ENCODE peak calls at places on chromosomes 11 and 22, in six cellular contexts. E is right lobe of liver; P is HAP-1; S is naive thymus-derived CD4-positive, alpha-beta T cell; F is fibroblast of lung; K is thoracic aorta. N is an unnamed sample. For H3K9me3 and H3K36me3, the result is how much of the 10 kb centered on the place peaks cover.

GRCh38 chr22:48717883-48718817 is 1109.5 kb downstream of the BRD1 start:
- DNase-seq in F (no peak), K (no peak), E (no peak), P (no peak), S (no peak), N (no peak)

GRCh38 chr22:50136431-50137047 is 34.0 kb upstream of the PANX2 start:
- DNase-seq in S (no peak), E (no peak), F (no peak), K (no peak), P (peak), N (no peak)

GRCh38 chr11:118406599-118407166 is 5.3 kb downstream of the ATP5MG start:
- DNase-seq in S (no peak), K (no peak), E (no peak), F (peak), P (no peak), N (peak)

GRCh38 chr11:43585877-43586608 is 94.5 kb upstream of the HSD17B12 start:
- DNase-seq in F (no peak), E (no peak), P (no peak), S (no peak), K (no peak), N (no peak)

GRCh38 chr11:65778431-65778900 is 2.3 kb downstream of the AP5B1 start:
- DNase-seq in S (no peak), K (no peak), F (no peak), E (no peak), P (no peak), N (no peak)

GRCh38 chr22:23282516-23282915 is 102.2 kb downstream of the BCR start:
- DNase-seq in S (no peak), E (no peak), P (no peak), K (no peak), F (no peak), N (no peak)

GRCh38 chr11:46183819-46184218 is 62.6 kb upstream of the PHF21A start:
- DNase-seq in F (peak), P (no peak), E (no peak), S (no peak), K (no peak), N (peak)

GRCh38 chr22:27885977-27886842 is 32.8 kb downstream of the PITPNB start:
- DNase-seq in S (peak), P (peak), E (no peak), F (peak), K (no peak), N (no peak)

GRCh38 chr22:26399288-26399687 is 29.8 kb upstream of the ASPHD2 start:
- DNase-seq in K (no peak), S (no peak), E (no peak), P (no peak), F (no peak), N (no peak)

GRCh38 chr11:105054723-105055492 is 9.8 kb upstream of the CARD16 start:
- DNase-seq in K (no peak), P (no peak), F (no peak), S (no peak), E (no peak), N (no peak)

GRCh38 chr11:70915158-70915795 is 337.1 kb downstream of the SHANK2 start:
- DNase-seq in S (no peak), E (no peak), F (no peak), K (no peak), P (no peak), N (no peak)

GRCh38 chr11:58628446-58628845 is 6.0 kb downstream of the CNTF start:
- DNase-seq in K (no peak), F (peak), S (no peak), P (no peak), E (no peak), N (peak)

GRCh38 chr11:24767411-24767810 is 270.6 kb downstream of the LUZP2 start:
- DNase-seq in P (no peak), F (no peak), E (no peak), K (no peak), S (no peak), N (no peak)

GRCh38 chr11:79437981-79438630 is 2.7 kb downstream of the TENM4 start:
- DNase-seq in F (peak), P (peak), S (no peak), E (no peak), K (no peak), N (no peak)

GRCh38 chr11:77147668-77148321 is 19.7 kb downstream of the MYO7A start:
- DNase-seq in P (no peak), F (peak), E (no peak), S (peak), K (no peak), N (peak)

GRCh38 chr11:35590412-35590811 is 27.8 kb upstream of the FJX1 start:
- DNase-seq in P (no peak), F (no peak), K (no peak), E (no peak), S (no peak), N (peak)

GRCh38 chr22:20774882-20775281 is 969 bp downstream of the SERPIND1 start:
- DNase-seq in K (no peak), P (no peak), S (no peak), E (no peak), F (no peak), N (no peak)

GRCh38 chr11:104254347-104254746 is 90.4 kb upstream of the PDGFD start:
- DNase-seq in F (peak), E (no peak), K (no peak), S (no peak), P (peak), N (peak)

GRCh38 chr11:12540913-12541587 is 133.2 kb upstream of the TEAD1 start:
- DNase-seq in E (no peak), P (no peak), S (no peak), K (no peak), F (peak), N (peak)

GRCh38 chr11:111696556-111696955 is 69.6 kb downstream of the PPP2R1B start:
- DNase-seq in K (no peak), P (no peak), S (no peak), E (no peak), F (peak), N (no peak)

GRCh38 chr11:66288138-66288865 is 641 bp downstream of the YIF1A start:
- DNase-seq in S (no peak), K (no peak), E (peak), F (no peak), P (no peak), N (peak)

GRCh38 chr22:41943661-41944209 is 3.2 kb downstream of the CENPM start:
- DNase-seq in S (no peak), F (peak), K (no peak), P (no peak), E (no peak), N (no peak)

GRCh38 chr11:11407738-11408084 is 54.7 kb upstream of the CSNK2A3 start:
- DNase-seq in K (no peak), S (no peak), P (no peak), E (no peak), F (no peak), N (no peak)

GRCh38 chr22:19882446-19883381 is 28.0 kb upstream of the GNB1L start:
- DNase-seq in P (no peak), K (peak), S (no peak), E (peak), F (no peak), N (no peak)

GRCh38 chr11:11579012-11579755 is 42.6 kb downstream of the GALNT18 start:
- DNase-seq in P (no peak), F (no peak), E (peak), S (no peak), K (no peak), N (no peak)

GRCh38 chr11:66188580-66188979 is 79.9 kb upstream of the RAB1B start:
- DNase-seq in P (no peak), E (no peak), K (no peak), S (no peak), F (peak), N (peak)

DNA sequence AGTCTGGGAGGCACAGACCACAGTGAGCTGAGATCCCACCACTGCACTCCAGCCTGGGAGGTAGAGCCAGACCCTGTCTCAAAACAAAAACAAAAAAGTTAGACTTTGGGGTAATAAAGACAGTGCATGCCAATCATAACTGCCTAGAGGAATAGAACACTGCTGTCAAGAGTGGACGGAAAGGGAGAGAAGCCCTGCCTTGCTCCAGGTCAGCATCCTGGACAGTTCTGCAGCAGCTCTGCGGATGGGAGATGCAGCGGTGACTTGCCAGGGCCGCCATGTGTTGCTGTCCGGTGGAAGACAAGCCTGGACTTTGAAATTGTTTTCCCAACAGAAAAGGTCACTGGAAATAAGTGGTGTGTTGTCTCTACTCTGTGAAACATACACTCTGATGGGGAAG is 618.2 kb downstream of the TBC1D22A start:
- DNase-seq in K (no peak), F (no peak), S (no peak), E (no peak), P (no peak), N (no peak)
- H3K9me3 ChIP-seq in K (under half), F (under half), S (under half), E (under half), P (under half), N (under half)

DNA sequence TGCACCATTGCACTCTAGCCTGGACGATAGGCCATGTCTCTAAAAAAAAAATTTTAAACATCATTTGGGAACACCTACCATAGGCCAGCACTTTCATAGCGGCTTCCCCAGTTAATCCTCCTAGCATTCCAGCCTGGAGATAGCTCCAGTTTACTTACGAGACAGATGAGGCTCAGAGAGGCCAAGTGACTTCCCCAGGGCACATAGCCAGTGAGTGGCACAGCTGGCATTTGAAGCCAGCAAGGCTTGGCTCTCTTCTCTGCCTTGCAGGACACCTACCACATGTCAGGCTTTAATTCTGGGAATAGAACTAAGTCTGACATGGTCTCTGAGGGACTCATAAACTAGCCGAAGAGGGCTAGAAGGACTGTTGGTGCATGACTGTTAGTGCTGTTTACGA is 4.9 kb upstream of the TAGLN start:
- DNase-seq in K (no peak), S (no peak), F (no peak), P (no peak), E (peak), N (no peak)
- H3K36me3 ChIP-seq in K (under half), S (under half), F (under half), P (under half), E (under half), N (under half)

GRCh38 chr11:124894606-124895430 is 2.8 kb downstream of the ROBO4 start:
- DNase-seq in E (no peak), K (no peak), P (no peak), F (no peak), S (no peak), N (no peak)
- H3K4me3 ChIP-seq in E (no peak), K (no peak), P (no peak), F (no peak), S (no peak), N (no peak)

GRCh38 chr22:33788927-33789326 is 131.3 kb downstream of the LARGE1 start:
- DNase-seq in K (no peak), F (no peak), S (no peak), P (no peak), E (no peak), N (no peak)

GRCh38 chr22:33789690-33790253 is 130.5 kb downstream of the LARGE1 start:
- DNase-seq in S (no peak), F (no peak), E (no peak), K (no peak), P (no peak), N (no peak)

GRCh38 chr22:33792837-33793236 is 127.4 kb downstream of the LARGE1 start:
- DNase-seq in K (no peak), S (no peak), P (no peak), E (no peak), F (no peak), N (no peak)

GRCh38 chr22:33785283-33785991 is 134.8 kb downstream of the LARGE1 start:
- DNase-seq in K (no peak), E (no peak), P (no peak), F (peak), S (no peak), N (peak)

DNA sequence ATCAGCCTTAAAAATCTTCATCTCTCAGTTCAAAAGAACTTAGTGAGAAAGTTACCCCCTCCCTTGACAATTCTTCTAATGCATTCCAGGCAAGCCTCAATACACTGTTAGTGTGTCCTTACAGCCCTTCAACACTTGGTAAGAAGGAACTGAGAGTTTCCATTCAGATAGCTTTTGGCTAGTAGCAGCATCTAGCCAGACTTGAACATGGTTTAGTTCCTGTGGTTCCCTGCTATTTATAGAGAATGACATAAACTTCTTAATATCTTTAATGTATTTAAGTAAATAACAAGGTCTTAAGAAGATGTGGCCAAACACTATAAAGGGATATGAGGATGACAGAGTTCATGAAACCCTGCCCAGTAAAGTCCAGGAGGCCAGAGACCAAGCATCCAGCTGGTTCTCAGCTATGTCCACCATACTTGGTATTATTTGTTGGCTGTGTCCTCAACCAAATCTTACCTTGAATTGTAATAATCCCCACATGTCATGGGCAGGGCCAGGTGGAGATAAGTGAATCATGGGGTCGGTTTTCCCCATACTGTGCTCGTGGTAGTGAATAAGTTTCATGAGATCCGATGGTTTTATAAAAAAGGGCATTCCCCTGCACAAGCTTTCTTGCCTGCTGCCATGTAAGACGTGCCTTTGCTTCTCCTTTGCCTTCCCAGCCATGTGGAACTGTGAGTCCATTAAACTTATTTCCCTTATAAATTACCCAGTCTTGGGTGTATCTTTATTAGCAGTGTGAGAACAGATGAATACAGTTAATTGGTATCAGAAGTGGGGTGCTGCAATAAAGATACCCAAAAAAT is 132.4 kb downstream of the LARGE1 start:
- DNase-seq in S (no peak), F (no peak), E (no peak), P (no peak), K (no peak), N (no peak)
- H3K9me3 ChIP-seq in S (under half), F (under half), E (under half), P (under half), K (under half), N (under half)

GRCh38 chr22:37226514-37226913 is 14.2 kb upstream of the SSTR3 start:
- DNase-seq in F (no peak), E (no peak), S (no peak), P (no peak), K (no peak), N (no peak)
- H3K36me3 ChIP-seq in F (under half), E (under half), S (under half), P (under half), K (under half), N (under half)

GRCh38 chr11:396948-397548 is 3.0 kb downstream of the PKP3 start:
- DNase-seq in S (no peak), E (peak), P (peak), F (peak), K (no peak), N (peak)
- H3K4me3 ChIP-seq in S (no peak), E (peak), P (peak), F (no peak), K (peak), N (no peak)

GRCh38 chr11:10012068-10012467 is 282.0 kb downstream of the SBF2 start:
- DNase-seq in E (no peak), F (no peak), K (no peak), P (no peak), S (no peak), N (no peak)
- H3K9me3 ChIP-seq in E (under half), F (under half), K (under half), P (under half), S (under half), N (under half)

GRCh38 chr22:35335468-35335867 is 35.8 kb downstream of the TOM1 start:
- DNase-seq in S (no peak), K (no peak), P (no peak), E (no peak), F (no peak), N (no peak)
- H3K36me3 ChIP-seq in S (under half), K (half or more), P (under half), E (under half), F (under half), N (under half)

GRCh38 chr11:114179234-114179941 is 116.8 kb upstream of the NNMT start:
- DNase-seq in P (no peak), K (peak), E (peak), F (no peak), S (no peak), N (no peak)

GRCh38 chr11:114180301-114181055 is 115.7 kb upstream of the NNMT start:
- DNase-seq in S (no peak), E (peak), K (no peak), F (no peak), P (no peak), N (no peak)

GRCh38 chr11:114181195-114181594 is 115.0 kb upstream of the NNMT start:
- DNase-seq in F (no peak), S (no peak), K (no peak), E (no peak), P (no peak), N (no peak)

GRCh38 chr11:114176321-114176720 is 116.8 kb downstream of the ZBTB16 start:
- DNase-seq in E (peak), P (no peak), S (no peak), F (no peak), K (no peak), N (no peak)

DNA sequence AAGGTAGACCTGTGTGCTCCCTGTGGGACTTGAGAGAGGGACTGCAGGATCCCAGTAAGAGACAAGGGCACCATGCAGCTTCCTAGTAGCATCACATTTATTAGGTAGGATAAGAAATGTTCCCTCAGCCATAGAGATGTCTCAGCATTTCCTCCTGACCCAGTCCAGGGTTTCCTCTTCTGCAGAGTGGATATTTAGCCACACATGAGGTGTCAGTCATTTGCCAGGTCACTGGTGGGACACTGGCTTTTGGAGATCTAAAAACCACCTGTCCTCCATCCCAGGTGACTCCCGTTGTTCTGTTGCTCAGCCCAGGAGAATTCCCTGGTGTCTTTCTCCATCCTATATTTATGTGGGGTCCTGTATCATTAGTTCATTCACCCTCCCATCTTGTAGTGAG is 117.5 kb upstream of the NNMT start:
- DNase-seq in S (no peak), P (no peak), E (no peak), K (no peak), F (no peak), N (no peak)
- H3K4me3 ChIP-seq in S (no peak), P (no peak), E (no peak), K (peak), F (no peak), N (no peak)